ENCODE peak calls at places on chromosomes 16 and 17, in seven cellular contexts. H is OCI-LY7, Z is uterus, X is A673, N is gastrocnemius medialis, T is hepatocyte, F is Peyer's patch. E is an unnamed sample.

GRCh38 chr17:58755577-58756245 is at the start of gene PPM1E:
- DNase-seq in H (peak), Z (peak), X (peak), N (no peak), T (peak), F (peak), E (peak)

GRCh38 chr16:79049040-79049439 is 551.5 kb downstream of the MAF start:
- DNase-seq in H (no peak), Z (no peak), X (no peak), N (no peak), T (no peak), F (no peak), E (no peak)

GRCh38 chr17:36128411-36128978 is 24.9 kb downstream of the CCL4 start:
- DNase-seq in H (no peak), Z (no peak), X (no peak), N (no peak), T (peak), F (no peak), E (no peak)

GRCh38 chr17:36934759-36935630 is 2.3 kb upstream of the LHX1 start:
- DNase-seq in H (no peak), Z (no peak), X (no peak), N (no peak), T (no peak), F (no peak), E (peak)

GRCh38 chr16:86982347-86982596 is 334.9 kb downstream of the C16orf95 start:
- DNase-seq in H (no peak), Z (no peak), X (no peak), N (no peak), T (no peak), F (no peak), E (peak)

GRCh38 chr16:10502766-10503165 is 77.6 kb downstream of the EMP2 start:
- DNase-seq in H (no peak), Z (no peak), X (no peak), N (no peak), T (no peak), F (no peak), E (no peak)

GRCh38 chr16:31267332-31268032 is 7.7 kb downstream of the ITGAM start:
- DNase-seq in H (no peak), Z (no peak), X (no peak), N (no peak), T (no peak), F (no peak), E (no peak)

GRCh38 chr17:42010898-42011516 is 6.2 kb downstream of the DNAJC7 start:
- DNase-seq in H (no peak), Z (no peak), X (peak), N (peak), T (no peak), F (no peak), E (no peak)

GRCh38 chr17:1755252-1755992 is 6.4 kb upstream of the SERPINF1 start:
- DNase-seq in H (no peak), Z (no peak), X (no peak), N (peak), T (no peak), F (no peak), E (no peak)

GRCh38 chr17:74186498-74186897 is 17.0 kb upstream of the RPL38 start:
- DNase-seq in H (no peak), Z (no peak), X (no peak), N (no peak), T (no peak), F (peak), E (no peak)

GRCh38 chr17:58010067-58010799 is 3.2 kb upstream of the SRSF1 start:
- DNase-seq in H (no peak), Z (no peak), X (no peak), N (no peak), T (no peak), F (no peak), E (no peak)

GRCh38 chr17:82865996-82866395 is 26.2 kb upstream of the ZNF750 start:
- DNase-seq in H (no peak), Z (no peak), X (no peak), N (no peak), T (no peak), F (no peak), E (no peak)

GRCh38 chr16:1048442-1049112 is 24.0 kb upstream of the SSTR5 start:
- DNase-seq in H (no peak), Z (no peak), X (peak), N (no peak), T (peak), F (no peak), E (peak)

GRCh38 chr17:1091885-1092284 is 87.9 kb downstream of the ABR start:
- DNase-seq in H (no peak), Z (no peak), X (no peak), N (no peak), T (no peak), F (no peak), E (no peak)

GRCh38 chr16:2152695-2153506 is 2.7 kb upstream of the TRAF7 start:
- DNase-seq in H (peak), Z (no peak), X (peak), N (no peak), T (peak), F (peak), E (peak)

GRCh38 chr16:2148714-2149629 is 547 bp downstream of the RAB26 start:
- DNase-seq in H (peak), Z (no peak), X (peak), N (no peak), T (peak), F (no peak), E (no peak)

GRCh38 chr16:2149630-2150417 is 1.4 kb downstream of the RAB26 start:
- DNase-seq in H (peak), Z (no peak), X (peak), N (no peak), T (no peak), F (no peak), E (peak)

GRCh38 chr16:2151188-2152091 is 3.0 kb downstream of the RAB26 start:
- DNase-seq in H (peak), Z (no peak), X (no peak), N (no peak), T (no peak), F (no peak), E (no peak)

DNA sequence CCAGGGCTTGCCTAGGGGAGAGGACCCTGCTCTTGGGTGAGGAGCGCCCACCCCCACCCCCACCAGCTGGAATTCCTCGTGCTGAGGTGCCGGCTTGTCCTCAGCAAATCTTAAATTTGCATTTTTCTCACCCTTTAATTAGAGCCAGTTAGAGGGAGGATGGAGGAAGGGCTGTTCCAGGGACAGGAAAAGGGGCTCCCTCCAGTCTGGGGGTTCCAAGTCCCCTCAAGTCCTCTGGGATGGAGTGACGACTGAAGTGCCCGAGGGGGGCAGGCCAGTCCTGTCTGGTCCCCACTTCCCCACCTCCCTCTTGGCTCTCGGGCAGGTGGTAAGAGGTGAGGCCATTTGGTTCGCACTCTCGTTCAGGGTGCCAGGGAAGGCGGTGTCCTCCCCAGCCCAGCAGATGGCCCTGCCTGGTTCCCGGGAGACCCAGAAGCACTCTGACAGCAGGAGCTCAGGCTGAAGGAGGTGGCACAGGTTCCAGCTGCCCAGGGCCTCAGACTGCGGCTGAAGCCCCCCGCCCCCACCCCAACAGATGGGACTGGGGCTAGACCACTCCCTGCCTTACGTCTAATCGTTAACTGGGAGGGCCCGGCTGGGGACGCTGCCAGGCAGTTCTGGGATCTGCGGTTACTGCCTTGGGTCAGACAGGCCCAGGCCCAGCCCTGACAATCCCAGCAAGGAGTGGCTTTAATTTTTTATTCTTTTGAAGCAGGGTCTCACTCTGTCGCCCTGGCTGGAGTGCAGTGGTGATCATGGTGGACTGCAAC is 2.2 kb downstream of the RAB26 start:
- DNase-seq in H (peak), Z (no peak), X (peak), N (no peak), T (no peak), F (peak), E (peak)
- TF ChIP-seq CTCF in H (no peak), Z (no peak), X (no peak), N (no peak), T (no peak), F (no peak), E (no peak)

DNA sequence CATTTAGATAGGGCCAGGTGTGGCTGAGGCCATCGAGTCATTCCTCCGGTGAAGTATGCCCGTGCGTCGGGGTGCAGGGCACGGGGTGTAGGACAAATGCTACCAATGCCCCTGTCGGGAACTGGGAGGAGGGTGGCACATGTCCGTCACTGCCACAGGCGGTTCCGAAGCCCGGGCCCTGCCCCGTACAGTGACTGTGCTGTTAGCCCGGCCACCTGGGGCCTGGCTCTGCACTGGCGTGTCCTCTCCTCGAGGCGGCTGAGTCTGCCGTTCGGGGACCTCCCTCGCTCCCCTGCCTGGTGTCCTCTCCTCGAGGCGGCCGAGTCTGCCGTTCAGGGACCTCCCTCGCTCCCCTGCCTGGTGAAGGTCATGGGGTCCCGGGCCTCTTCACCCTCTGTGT is 7.0 kb upstream of the ZFPM1 start:
- DNase-seq in H (no peak), Z (no peak), X (no peak), N (no peak), T (no peak), F (no peak), E (no peak)
- TF ChIP-seq CTCF in H (no peak), Z (no peak), X (no peak), N (no peak), T (no peak), F (no peak), E (no peak)

DNA sequence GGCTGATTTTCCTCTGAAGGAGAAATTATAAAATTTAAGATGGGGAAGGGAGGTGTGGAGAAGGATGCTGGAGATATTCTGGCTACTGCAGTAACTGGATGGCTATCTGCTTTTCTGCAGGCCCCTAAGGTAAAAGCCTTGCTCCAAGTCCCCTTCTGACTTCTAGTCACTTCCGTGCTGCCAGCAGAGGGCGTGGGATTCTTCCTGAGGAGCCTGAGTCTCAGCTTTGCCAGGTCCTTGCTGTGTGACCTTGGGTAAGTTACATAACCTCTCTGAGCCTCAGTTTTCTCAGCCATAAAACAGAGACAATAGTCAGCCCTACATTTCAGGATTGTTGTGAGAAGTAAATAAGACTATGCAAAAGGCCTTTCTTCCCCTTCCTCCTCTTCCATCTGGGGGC is 24.3 kb upstream of the TMEM220 start:
- DNase-seq in H (peak), Z (no peak), X (peak), N (no peak), T (peak), F (no peak), E (peak)
- TF ChIP-seq CTCF in H (peak), Z (no peak), X (peak), N (no peak), T (peak), F (peak), E (peak)

DNA sequence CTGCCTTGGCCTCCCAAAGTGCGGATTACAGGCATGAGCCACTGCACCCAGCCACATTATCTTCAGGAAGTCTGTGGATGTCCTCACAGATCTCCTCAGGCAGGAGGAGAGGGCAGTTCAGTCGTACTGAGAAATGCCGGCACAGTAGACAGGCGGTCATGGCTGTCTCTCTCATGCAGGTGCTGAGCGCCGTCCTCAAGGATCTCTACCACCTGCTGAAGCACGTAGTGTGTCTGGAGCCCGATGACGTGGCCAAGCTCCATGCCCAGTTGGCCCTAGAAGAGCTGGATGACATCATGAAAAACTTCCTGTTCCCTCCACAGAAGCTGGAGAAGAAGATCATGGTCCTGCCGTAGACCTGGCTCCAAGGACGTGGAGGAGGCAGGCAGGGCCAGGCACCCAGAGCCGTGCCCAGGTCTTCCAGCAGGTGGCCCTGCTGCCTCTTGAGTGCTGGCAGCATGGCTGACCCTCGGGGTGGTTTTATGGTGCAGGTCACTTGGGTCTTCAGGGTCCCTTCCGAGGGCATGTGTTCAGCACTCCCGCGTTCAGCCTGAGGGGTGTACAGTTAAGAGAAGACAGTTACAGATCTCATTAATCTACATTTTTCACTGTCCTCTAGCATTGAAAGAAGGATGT is 22.0 kb upstream of the HAS3 start:
- DNase-seq in H (no peak), Z (no peak), X (no peak), N (no peak), T (no peak), F (no peak), E (no peak)
- TF ChIP-seq CTCF in H (peak), Z (no peak), X (no peak), N (peak), T (no peak), F (no peak), E (no peak)

DNA sequence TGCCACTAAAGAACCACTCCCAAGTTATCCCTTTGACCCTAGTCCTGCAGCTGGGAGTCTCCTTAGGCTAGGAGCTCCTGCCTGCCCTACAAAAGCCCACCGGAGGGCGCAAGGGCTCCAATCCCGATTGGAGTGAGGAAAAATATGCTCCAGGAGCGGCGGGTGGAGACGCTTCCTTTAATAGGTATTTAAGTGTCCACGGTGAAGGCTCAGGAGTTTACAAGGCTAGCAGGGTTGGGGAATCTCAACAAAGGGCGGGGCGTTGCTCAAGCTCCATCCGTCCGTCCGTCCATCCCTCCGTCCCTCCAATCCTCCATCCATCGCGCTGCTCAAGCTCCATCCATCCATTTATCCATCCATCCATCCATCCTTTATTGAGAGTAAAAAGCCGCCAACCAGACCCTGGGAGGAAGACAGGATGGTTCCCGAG is 556 bp upstream of the SPNS1 start:
- DNase-seq in H (peak), Z (peak), X (peak), N (no peak), T (peak), F (no peak), E (peak)
- TF ChIP-seq CTCF in H (peak), Z (peak), X (peak), N (no peak), T (peak), F (peak), E (peak)

GRCh38 chr16:50664270-50664669 is 16.8 kb downstream of the SNX20 start:
- DNase-seq in H (no peak), Z (no peak), X (no peak), N (no peak), T (no peak), F (no peak), E (no peak)

GRCh38 chr16:50662306-50662940 is 18.7 kb downstream of the SNX20 start:
- DNase-seq in H (no peak), Z (no peak), X (no peak), N (no peak), T (no peak), F (no peak), E (no peak)

GRCh38 chr16:50666658-50667496 is 14.2 kb downstream of the SNX20 start:
- DNase-seq in H (no peak), Z (no peak), X (no peak), N (no peak), T (no peak), F (no peak), E (no peak)

GRCh38 chr16:50667497-50668367 is 13.4 kb downstream of the SNX20 start:
- DNase-seq in H (no peak), Z (no peak), X (no peak), N (no peak), T (no peak), F (peak), E (no peak)

DNA sequence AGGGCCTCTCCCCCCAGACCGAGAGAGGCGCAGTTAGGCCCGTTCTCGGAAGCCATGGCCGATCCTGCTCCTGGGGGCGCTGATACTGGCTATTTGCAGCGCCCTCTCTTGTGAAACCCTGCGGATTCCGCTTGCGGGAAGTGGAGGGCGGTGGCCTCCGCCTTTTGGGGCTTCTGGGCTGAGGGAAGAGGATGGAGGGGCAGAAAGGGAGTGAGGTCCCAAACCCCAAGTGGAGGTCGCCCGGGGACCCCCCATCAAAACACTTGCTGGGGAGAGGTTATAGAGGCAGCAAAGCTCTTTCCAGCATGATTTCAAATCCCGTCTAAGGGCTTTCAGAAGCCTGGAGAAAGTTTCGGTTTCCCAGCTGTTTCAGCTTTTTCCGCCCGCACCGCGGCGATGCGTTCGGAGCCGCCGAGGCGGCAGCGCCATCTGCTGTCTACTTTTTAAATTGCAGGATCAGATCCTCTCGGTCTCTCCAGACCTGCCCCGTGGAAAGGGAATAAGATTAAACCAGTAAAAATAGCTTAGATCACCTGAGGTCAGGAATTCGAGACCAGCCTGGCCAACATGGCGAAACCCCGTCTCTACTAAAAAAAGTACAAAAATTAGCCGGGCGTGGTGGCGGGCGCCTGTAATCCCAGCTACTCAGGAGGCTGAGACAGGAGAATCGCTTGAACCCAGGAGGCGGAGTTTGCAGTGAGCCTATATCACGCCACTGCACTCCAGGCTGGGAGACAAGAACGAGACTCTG is 15.8 kb downstream of the SNX20 start:
- DNase-seq in H (peak), Z (peak), X (peak), N (peak), T (peak), F (peak), E (peak)
- TF ChIP-seq CTCF in H (peak), Z (peak), X (peak), N (peak), T (peak), F (peak), E (peak)